ENCODE peak calls at places on chromosomes 13 and 19, in eight cellular contexts. One of them, this sample, is unnamed.

GRCh38 chr19:51687791-51688664 is 5.1 kb upstream of the SPACA6 start:
- DNase-seq in T-helper 2 cell: no peak
- DNase-seq in amygdala: peak
- DNase-seq in astrocyte of the spinal cord: peak
- DNase-seq in left ventricle myocardium inferior: peak
- DNase-seq in non-pigmented ciliary epithelial cell: no peak
- DNase-seq in NCI-H510A: peak
- DNase-seq in HS-5: no peak
- DNase-seq in this sample: no peak

GRCh38 chr13:81153478-81153877 is 812.6 kb upstream of the SPRY2 start:
- DNase-seq in T-helper 2 cell: no peak
- DNase-seq in amygdala: no peak
- DNase-seq in astrocyte of the spinal cord: no peak
- DNase-seq in left ventricle myocardium inferior: no peak
- DNase-seq in non-pigmented ciliary epithelial cell: no peak
- DNase-seq in NCI-H510A: no peak
- DNase-seq in HS-5: no peak
- DNase-seq in this sample: no peak

GRCh38 chr13:60790620-60791019 is 393.6 kb downstream of the TDRD3 start:
- DNase-seq in T-helper 2 cell: no peak
- DNase-seq in amygdala: no peak
- DNase-seq in astrocyte of the spinal cord: no peak
- DNase-seq in left ventricle myocardium inferior: no peak
- DNase-seq in non-pigmented ciliary epithelial cell: no peak
- DNase-seq in NCI-H510A: no peak
- DNase-seq in HS-5: no peak
- DNase-seq in this sample: no peak

GRCh38 chr19:7505682-7506384 is 10.1 kb upstream of the ZNF358 start:
- DNase-seq in T-helper 2 cell: no peak
- DNase-seq in amygdala: no peak
- DNase-seq in astrocyte of the spinal cord: no peak
- DNase-seq in left ventricle myocardium inferior: no peak
- DNase-seq in non-pigmented ciliary epithelial cell: no peak
- DNase-seq in NCI-H510A: no peak
- DNase-seq in HS-5: no peak
- DNase-seq in this sample: no peak

GRCh38 chr13:37595162-37595561 is 3.4 kb downstream of the POSTN start:
- DNase-seq in T-helper 2 cell: no peak
- DNase-seq in amygdala: no peak
- DNase-seq in astrocyte of the spinal cord: peak
- DNase-seq in left ventricle myocardium inferior: no peak
- DNase-seq in non-pigmented ciliary epithelial cell: no peak
- DNase-seq in NCI-H510A: no peak
- DNase-seq in HS-5: no peak
- DNase-seq in this sample: no peak

GRCh38 chr13:32309812-32310706 is 5.1 kb downstream of the ZAR1L start:
- DNase-seq in T-helper 2 cell: peak
- DNase-seq in amygdala: no peak
- DNase-seq in astrocyte of the spinal cord: peak
- DNase-seq in left ventricle myocardium inferior: no peak
- DNase-seq in non-pigmented ciliary epithelial cell: no peak
- DNase-seq in NCI-H510A: no peak
- DNase-seq in HS-5: no peak
- DNase-seq in this sample: no peak

GRCh38 chr13:100124265-100124664 is 35.4 kb downstream of the PCCA start:
- DNase-seq in T-helper 2 cell: no peak
- DNase-seq in amygdala: no peak
- DNase-seq in astrocyte of the spinal cord: no peak
- DNase-seq in left ventricle myocardium inferior: no peak
- DNase-seq in non-pigmented ciliary epithelial cell: no peak
- DNase-seq in NCI-H510A: no peak
- DNase-seq in HS-5: no peak
- DNase-seq in this sample: no peak

GRCh38 chr19:5953680-5954213 is 24.2 kb downstream of the RANBP3 start:
- DNase-seq in T-helper 2 cell: no peak
- DNase-seq in amygdala: no peak
- DNase-seq in astrocyte of the spinal cord: peak
- DNase-seq in left ventricle myocardium inferior: no peak
- DNase-seq in non-pigmented ciliary epithelial cell: no peak
- DNase-seq in NCI-H510A: no peak
- DNase-seq in HS-5: no peak
- DNase-seq in this sample: no peak

GRCh38 chr19:34482380-34483250 is 1.1 kb downstream of the WTIP start:
- DNase-seq in T-helper 2 cell: no peak
- DNase-seq in amygdala: no peak
- DNase-seq in astrocyte of the spinal cord: peak
- DNase-seq in left ventricle myocardium inferior: no peak
- DNase-seq in non-pigmented ciliary epithelial cell: no peak
- DNase-seq in NCI-H510A: no peak
- DNase-seq in HS-5: no peak
- DNase-seq in this sample: no peak

GRCh38 chr13:20221772-20222171 is 10.3 kb downstream of the GJB6 start:
- DNase-seq in T-helper 2 cell: no peak
- DNase-seq in amygdala: no peak
- DNase-seq in astrocyte of the spinal cord: no peak
- DNase-seq in left ventricle myocardium inferior: no peak
- DNase-seq in non-pigmented ciliary epithelial cell: no peak
- DNase-seq in NCI-H510A: no peak
- DNase-seq in HS-5: no peak
- DNase-seq in this sample: no peak

GRCh38 chr19:14162871-14163297 is 26.5 kb upstream of the ASF1B start:
- DNase-seq in T-helper 2 cell: no peak
- DNase-seq in amygdala: no peak
- DNase-seq in astrocyte of the spinal cord: no peak
- DNase-seq in left ventricle myocardium inferior: no peak
- DNase-seq in non-pigmented ciliary epithelial cell: no peak
- DNase-seq in NCI-H510A: no peak
- DNase-seq in HS-5: no peak
- DNase-seq in this sample: no peak

This sample was measured in keratinocyte.